ENCODE peak calls at places on chromosomes 3 and 15, in five cellular contexts. Q is T-cell, H is lung microvascular endothelial cell, J is neural crest cell, L is left ventricle myocardium superior. M is an unnamed sample.

GRCh38 chr3:117278424-117279190 is 569.0 kb downstream of the TUSC7 start:
- DNase-seq in Q (no peak), H (peak; percentile 90), J (no peak), L (no peak), M (peak; percentile 78)

GRCh38 chr15:98746756-98747155 is 98.4 kb downstream of the IGF1R start:
- DNase-seq in Q (no peak), H (no peak), J (no peak), L (no peak), M (no peak)

GRCh38 chr3:188946837-188947236 is 224.9 kb upstream of the TPRG1 start:
- DNase-seq in Q (no peak), H (no peak), J (no peak), L (no peak), M (no peak)

GRCh38 chr3:3998140-3998977 is 199.1 kb downstream of the LRRN1 start:
- DNase-seq in Q (no peak), H (peak; percentile 6), J (peak; percentile 31), L (no peak), M (no peak)

GRCh38 chr3:25471081-25471768 is 43.2 kb downstream of the RARB start:
- DNase-seq in Q (no peak), H (no peak), J (no peak), L (no peak), M (no peak)

GRCh38 chr3:79521221-79521848 is 246.5 kb downstream of the ROBO1 start:
- DNase-seq in Q (no peak), H (peak; percentile 75), J (no peak), L (no peak), M (peak; percentile 36)

GRCh38 chr3:156685752-156686151 is 11.4 kb downstream of the TIPARP start:
- DNase-seq in Q (no peak), H (no peak), J (no peak), L (no peak), M (no peak)

GRCh38 chr3:55331524-55331923 is 155.6 kb downstream of the WNT5A start:
- DNase-seq in Q (no peak), H (no peak), J (no peak), L (no peak), M (no peak)

GRCh38 chr3:190617185-190617584 is 103.3 kb downstream of the IL1RAP start:
- DNase-seq in Q (peak; percentile 15), H (no peak), J (no peak), L (no peak), M (no peak)

GRCh38 chr3:164737174-164737573 is 341.1 kb downstream of the SI start:
- DNase-seq in Q (no peak), H (no peak), J (no peak), L (no peak), M (no peak)

GRCh38 chr15:72197045-72197459 is 535 bp downstream of the GRAMD2A start:
- DNase-seq in Q (no peak), H (no peak), J (no peak), L (no peak), M (no peak)

GRCh38 chr15:62063851-62064635 is 2.7 kb upstream of the C2CD4A start:
- DNase-seq in Q (no peak), H (peak; percentile 42), J (no peak), L (no peak), M (peak; percentile 83)

GRCh38 chr3:10259798-10260197 is 11.5 kb downstream of the TATDN2 start:
- DNase-seq in Q (no peak), H (no peak), J (no peak), L (no peak), M (no peak)

GRCh38 chr3:172356427-172356826 is 91.8 kb downstream of the GHSR start:
- DNase-seq in Q (no peak), H (no peak), J (no peak), L (no peak), M (no peak)

GRCh38 chr3:150177673-150178378 is 207.1 kb upstream of the PFN2 start:
- DNase-seq in Q (no peak), H (no peak), J (no peak), L (no peak), M (no peak)

GRCh38 chr3:98565237-98565643 is 28.2 kb downstream of the CPOX start:
- DNase-seq in Q (no peak), H (no peak), J (no peak), L (no peak), M (no peak)

GRCh38 chr3:156812521-156813335 is 13.4 kb upstream of the LEKR1 start:
- DNase-seq in Q (no peak), H (no peak), J (no peak), L (no peak), M (no peak)

GRCh38 chr3:133937756-133938601 is 42.3 kb upstream of the RAB6B start:
- DNase-seq in Q (no peak), H (no peak), J (no peak), L (no peak), M (no peak)

GRCh38 chr15:78055923-78056713 is 21.4 kb downstream of the TBC1D2B start:
- DNase-seq in Q (no peak), H (peak; percentile 68), J (no peak), L (peak; percentile 57), M (no peak)

GRCh38 chr15:38671675-38672141 is 107.1 kb upstream of the RASGRP1 start:
- DNase-seq in Q (peak; percentile 72), H (no peak), J (no peak), L (no peak), M (no peak)

GRCh38 chr3:134877788-134878187 is 82.7 kb downstream of the EPHB1 start:
- DNase-seq in Q (no peak), H (no peak), J (no peak), L (no peak), M (no peak)

GRCh38 chr15:23069496-23070166 is 30.3 kb upstream of the TUBGCP5 start:
- DNase-seq in Q (no peak), H (peak; percentile 19), J (no peak), L (no peak), M (no peak)

GRCh38 chr3:178847170-178847569 is 224.4 kb downstream of the ZMAT3 start:
- DNase-seq in Q (no peak), H (no peak), J (no peak), L (no peak), M (no peak)

GRCh38 chr3:128051837-128052766 is at the start of gene SEC61A1:
- DNase-seq in Q (peak; percentile 93), H (peak; percentile 97), J (peak; percentile 85), L (peak; percentile 98), M (peak; percentile 95)

GRCh38 chr3:151795276-151795675 is 18.6 kb upstream of the AADAC start:
- DNase-seq in Q (no peak), H (no peak), J (no peak), L (no peak), M (no peak)

GRCh38 chr3:177672252-177672911 is 475.1 kb upstream of the TBL1XR1 start:
- DNase-seq in Q (no peak), H (no peak), J (no peak), L (no peak), M (no peak)

GRCh38 chr3:150057227-150057626 is 86.5 kb upstream of the PFN2 start:
- DNase-seq in Q (no peak), H (no peak), J (no peak), L (no peak), M (no peak)

GRCh38 chr3:73552700-73553099 is 72.0 kb downstream of the PDZRN3 start:
- DNase-seq in Q (no peak), H (no peak), J (no peak), L (no peak), M (no peak)

GRCh38 chr15:34583399-34584320 is at the start of gene GOLGA8B:
- DNase-seq in Q (peak; percentile 79), H (peak; percentile 62), J (peak; percentile 55), L (peak; percentile 83), M (peak; percentile 53)

GRCh38 chr3:195542691-195543641 is at the start of gene PPP1R2:
- DNase-seq in Q (peak; percentile 82), H (peak; percentile 91), J (peak; percentile 91), L (peak; percentile 96), M (peak; percentile 91)

GRCh38 chr3:132174500-132174899 is 139.7 kb upstream of the CPNE4 start:
- DNase-seq in Q (no peak), H (no peak), J (no peak), L (no peak), M (no peak)

GRCh38 chr3:179186426-179186825 is 38.3 kb downstream of the PIK3CA start:
- DNase-seq in Q (no peak), H (no peak), J (no peak), L (no peak), M (peak; percentile 15)

M was measured in dermis microvascular lymphatic vessel endothelial cell.